ENCODE peak calls at places on chromosomes 3 and 15, in nine cellular contexts. One of them, this sample, is unnamed.

GRCh38 chr3:18241837-18242236 is 183.3 kb downstream of the SATB1 start:
- DNase-seq in GM12865: no peak
- DNase-seq in neural progenitor cell: no peak
- DNase-seq in HFF-Myc: no peak
- DNase-seq in sigmoid colon: no peak
- DNase-seq in coronary artery: no peak
- DNase-seq in H7: no peak
- DNase-seq in body of pancreas: no peak
- DNase-seq in fibroblast of lung: no peak
- DNase-seq in this sample: no peak

GRCh38 chr3:69370156-69370944 is 15.5 kb downstream of the FRMD4B start:
- DNase-seq in H7: no peak
- DNase-seq in fibroblast of lung: no peak
- DNase-seq in neural progenitor cell: no peak
- DNase-seq in HFF-Myc: no peak
- DNase-seq in body of pancreas: peak
- DNase-seq in GM12865: peak
- DNase-seq in coronary artery: peak
- DNase-seq in sigmoid colon: peak
- DNase-seq in this sample: no peak

GRCh38 chr3:23807161-23808015 is 1.6 kb downstream of the UBE2E1 start:
- DNase-seq in coronary artery: no peak
- DNase-seq in neural progenitor cell: no peak
- DNase-seq in sigmoid colon: no peak
- DNase-seq in GM12865: peak
- DNase-seq in H7: no peak
- DNase-seq in HFF-Myc: no peak
- DNase-seq in fibroblast of lung: peak
- DNase-seq in body of pancreas: no peak
- DNase-seq in this sample: no peak

GRCh38 chr15:65902373-65902772 is 33.1 kb downstream of the RAB11A start:
- DNase-seq in neural progenitor cell: no peak
- DNase-seq in body of pancreas: peak
- DNase-seq in HFF-Myc: no peak
- DNase-seq in GM12865: peak
- DNase-seq in coronary artery: no peak
- DNase-seq in sigmoid colon: peak
- DNase-seq in fibroblast of lung: no peak
- DNase-seq in H7: peak
- DNase-seq in this sample: peak

GRCh38 chr15:63655683-63656372 is 58.6 kb downstream of the FBXL22 start:
- DNase-seq in coronary artery: no peak
- DNase-seq in GM12865: no peak
- DNase-seq in fibroblast of lung: no peak
- DNase-seq in neural progenitor cell: no peak
- DNase-seq in body of pancreas: no peak
- DNase-seq in HFF-Myc: no peak
- DNase-seq in sigmoid colon: no peak
- DNase-seq in H7: no peak
- DNase-seq in this sample: no peak

GRCh38 chr3:28934135-28934813 is 346.6 kb upstream of the RBMS3 start:
- DNase-seq in H7: no peak
- DNase-seq in HFF-Myc: no peak
- DNase-seq in sigmoid colon: no peak
- DNase-seq in coronary artery: no peak
- DNase-seq in body of pancreas: no peak
- DNase-seq in neural progenitor cell: no peak
- DNase-seq in fibroblast of lung: peak
- DNase-seq in GM12865: no peak
- DNase-seq in this sample: no peak

GRCh38 chr3:8486434-8486833 is 15.2 kb upstream of the LMCD1 start:
- DNase-seq in fibroblast of lung: no peak
- DNase-seq in GM12865: no peak
- DNase-seq in HFF-Myc: no peak
- DNase-seq in H7: no peak
- DNase-seq in coronary artery: no peak
- DNase-seq in neural progenitor cell: no peak
- DNase-seq in sigmoid colon: no peak
- DNase-seq in body of pancreas: no peak
- DNase-seq in this sample: no peak

GRCh38 chr3:87626471-87626995 is 350.1 kb upstream of the POU1F1 start:
- DNase-seq in coronary artery: no peak
- DNase-seq in HFF-Myc: no peak
- DNase-seq in GM12865: no peak
- DNase-seq in neural progenitor cell: no peak
- DNase-seq in sigmoid colon: no peak
- DNase-seq in fibroblast of lung: no peak
- DNase-seq in body of pancreas: no peak
- DNase-seq in H7: no peak
- DNase-seq in this sample: no peak

GRCh38 chr15:84715442-84716035 is 400 bp downstream of the SEC11A start:
- DNase-seq in body of pancreas: peak
- DNase-seq in coronary artery: no peak
- DNase-seq in fibroblast of lung: peak
- DNase-seq in sigmoid colon: peak
- DNase-seq in GM12865: peak
- DNase-seq in H7: peak
- DNase-seq in neural progenitor cell: peak
- DNase-seq in HFF-Myc: no peak
- DNase-seq in this sample: no peak

GRCh38 chr15:84714816-84715215 is 1.1 kb downstream of the SEC11A start:
- DNase-seq in body of pancreas: no peak
- DNase-seq in H7: no peak
- DNase-seq in neural progenitor cell: no peak
- DNase-seq in HFF-Myc: no peak
- DNase-seq in coronary artery: no peak
- DNase-seq in GM12865: no peak
- DNase-seq in sigmoid colon: no peak
- DNase-seq in fibroblast of lung: no peak
- DNase-seq in this sample: no peak

GRCh38 chr15:84716036-84716732 is at the start of gene SEC11A:
- DNase-seq in fibroblast of lung: peak
- DNase-seq in GM12865: peak
- DNase-seq in HFF-Myc: peak
- DNase-seq in H7: peak
- DNase-seq in sigmoid colon: peak
- DNase-seq in body of pancreas: peak
- DNase-seq in neural progenitor cell: peak
- DNase-seq in coronary artery: peak
- DNase-seq in this sample: peak

DNA sequence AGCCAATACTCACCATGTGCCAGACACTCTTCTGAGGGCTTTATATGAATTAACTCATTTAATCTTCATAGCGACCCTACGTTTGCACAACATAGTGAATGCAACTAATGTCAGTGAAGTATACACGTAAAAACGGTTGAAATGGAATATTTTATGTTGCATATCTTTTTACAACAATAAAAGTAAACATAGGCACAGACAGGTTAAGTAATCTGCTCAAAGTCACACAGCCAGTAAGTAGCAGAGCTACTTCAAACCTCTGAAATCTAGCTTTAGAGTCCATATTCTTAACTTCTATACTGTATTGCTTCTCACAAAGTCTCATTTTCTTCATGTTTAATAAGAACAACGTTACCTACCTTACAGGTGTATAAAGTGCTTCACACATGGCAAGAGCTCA is 1.6 kb downstream of the SEC11A start:
- DNase-seq in GM12865: no peak
- DNase-seq in sigmoid colon: no peak
- DNase-seq in fibroblast of lung: no peak
- DNase-seq in body of pancreas: no peak
- DNase-seq in coronary artery: no peak
- DNase-seq in H7: no peak
- DNase-seq in HFF-Myc: no peak
- DNase-seq in neural progenitor cell: no peak
- DNase-seq in this sample: no peak
- H3K4me3 ChIP-seq in GM12865: peak
- H3K4me3 ChIP-seq in sigmoid colon: peak
- H3K4me3 ChIP-seq in fibroblast of lung: peak
- H3K4me3 ChIP-seq in body of pancreas: no peak
- H3K4me3 ChIP-seq in coronary artery: peak
- H3K4me3 ChIP-seq in H7: no peak
- H3K4me3 ChIP-seq in HFF-Myc: peak
- H3K4me3 ChIP-seq in neural progenitor cell: peak
- H3K4me3 ChIP-seq in this sample: peak

GRCh38 chr15:68268405-68268804 is 9.1 kb upstream of the FEM1B start:
- DNase-seq in coronary artery: no peak
- DNase-seq in body of pancreas: no peak
- DNase-seq in GM12865: no peak
- DNase-seq in neural progenitor cell: no peak
- DNase-seq in H7: no peak
- DNase-seq in fibroblast of lung: no peak
- DNase-seq in sigmoid colon: no peak
- DNase-seq in HFF-Myc: no peak
- DNase-seq in this sample: no peak

GRCh38 chr15:68272797-68273271 is 4.7 kb upstream of the FEM1B start:
- DNase-seq in neural progenitor cell: no peak
- DNase-seq in fibroblast of lung: peak
- DNase-seq in coronary artery: no peak
- DNase-seq in H7: no peak
- DNase-seq in GM12865: no peak
- DNase-seq in sigmoid colon: no peak
- DNase-seq in body of pancreas: no peak
- DNase-seq in HFF-Myc: peak
- DNase-seq in this sample: no peak

GRCh38 chr15:68275165-68275746 is 2.3 kb upstream of the FEM1B start:
- DNase-seq in H7: no peak
- DNase-seq in sigmoid colon: no peak
- DNase-seq in GM12865: no peak
- DNase-seq in HFF-Myc: no peak
- DNase-seq in neural progenitor cell: no peak
- DNase-seq in body of pancreas: no peak
- DNase-seq in fibroblast of lung: peak
- DNase-seq in coronary artery: no peak
- DNase-seq in this sample: peak

GRCh38 chr15:68274184-68274848 is 3.2 kb upstream of the FEM1B start:
- DNase-seq in coronary artery: no peak
- DNase-seq in fibroblast of lung: no peak
- DNase-seq in sigmoid colon: no peak
- DNase-seq in HFF-Myc: no peak
- DNase-seq in H7: no peak
- DNase-seq in body of pancreas: no peak
- DNase-seq in neural progenitor cell: no peak
- DNase-seq in GM12865: no peak
- DNase-seq in this sample: no peak

GRCh38 chr15:68271854-68272471 is 5.6 kb upstream of the FEM1B start:
- DNase-seq in body of pancreas: peak
- DNase-seq in coronary artery: no peak
- DNase-seq in sigmoid colon: no peak
- DNase-seq in fibroblast of lung: peak
- DNase-seq in HFF-Myc: no peak
- DNase-seq in H7: peak
- DNase-seq in neural progenitor cell: peak
- DNase-seq in GM12865: no peak
- DNase-seq in this sample: no peak
- H3K4me3 ChIP-seq in body of pancreas: no peak
- H3K4me3 ChIP-seq in coronary artery: peak
- H3K4me3 ChIP-seq in sigmoid colon: peak
- H3K4me3 ChIP-seq in fibroblast of lung: no peak
- H3K4me3 ChIP-seq in HFF-Myc: peak
- H3K4me3 ChIP-seq in H7: no peak
- H3K4me3 ChIP-seq in neural progenitor cell: no peak
- H3K4me3 ChIP-seq in GM12865: no peak
- H3K4me3 ChIP-seq in this sample: no peak

GRCh38 chr3:9703240-9703639 is 393 bp upstream of the CPNE9 start:
- DNase-seq in H7: no peak
- DNase-seq in GM12865: no peak
- DNase-seq in HFF-Myc: no peak
- DNase-seq in coronary artery: no peak
- DNase-seq in fibroblast of lung: no peak
- DNase-seq in body of pancreas: no peak
- DNase-seq in neural progenitor cell: no peak
- DNase-seq in sigmoid colon: no peak
- DNase-seq in this sample: no peak

GRCh38 chr3:9701006-9701405 is 2.6 kb upstream of the CPNE9 start:
- DNase-seq in neural progenitor cell: no peak
- DNase-seq in coronary artery: no peak
- DNase-seq in fibroblast of lung: no peak
- DNase-seq in H7: no peak
- DNase-seq in GM12865: no peak
- DNase-seq in body of pancreas: no peak
- DNase-seq in sigmoid colon: no peak
- DNase-seq in HFF-Myc: no peak
- DNase-seq in this sample: no peak

GRCh38 chr3:9704343-9705322 is 1.0 kb downstream of the CPNE9 start:
- DNase-seq in coronary artery: no peak
- DNase-seq in neural progenitor cell: peak
- DNase-seq in sigmoid colon: no peak
- DNase-seq in fibroblast of lung: peak
- DNase-seq in H7: peak
- DNase-seq in GM12865: no peak
- DNase-seq in HFF-Myc: no peak
- DNase-seq in body of pancreas: no peak
- DNase-seq in this sample: no peak

GRCh38 chr3:9701711-9702110 is 1.9 kb upstream of the CPNE9 start:
- DNase-seq in fibroblast of lung: no peak
- DNase-seq in GM12865: no peak
- DNase-seq in H7: no peak
- DNase-seq in sigmoid colon: no peak
- DNase-seq in coronary artery: no peak
- DNase-seq in HFF-Myc: no peak
- DNase-seq in neural progenitor cell: no peak
- DNase-seq in body of pancreas: no peak
- DNase-seq in this sample: no peak

DNA sequence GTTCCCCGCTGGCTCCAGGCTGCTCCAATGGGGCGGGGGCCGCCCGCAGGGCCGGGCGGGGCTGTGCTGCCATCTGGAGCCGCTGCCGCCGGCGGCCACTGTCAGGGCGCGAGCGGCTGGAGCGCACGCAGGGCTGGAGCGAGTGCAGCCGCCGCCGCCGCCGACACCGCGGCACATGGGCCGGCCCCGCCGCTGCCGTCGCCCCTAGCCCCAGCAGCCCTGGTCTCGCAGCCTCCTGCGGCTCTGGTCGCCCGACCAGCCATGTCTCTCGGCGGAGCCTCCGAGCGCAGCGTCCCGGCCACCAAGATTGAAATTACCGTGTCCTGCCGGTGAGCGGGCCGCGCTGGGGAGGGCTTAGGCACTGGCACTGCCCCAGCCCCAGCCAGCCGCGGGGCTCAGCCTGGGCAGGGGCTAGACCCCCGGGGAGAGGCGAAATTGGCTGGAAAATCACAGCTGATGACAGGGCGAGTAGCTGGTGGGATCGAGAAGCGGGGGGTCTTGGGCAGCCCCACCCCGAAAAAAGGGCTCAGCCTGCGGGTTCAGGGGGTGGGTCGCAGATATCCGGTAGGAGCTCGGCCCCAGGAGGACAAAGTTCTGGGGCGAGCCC is at the start of gene CPNE9:
- DNase-seq in H7: peak
- DNase-seq in sigmoid colon: no peak
- DNase-seq in neural progenitor cell: peak
- DNase-seq in fibroblast of lung: no peak
- DNase-seq in body of pancreas: no peak
- DNase-seq in GM12865: no peak
- DNase-seq in HFF-Myc: no peak
- DNase-seq in coronary artery: no peak
- DNase-seq in this sample: no peak
- H3K4me3 ChIP-seq in H7: peak
- H3K4me3 ChIP-seq in sigmoid colon: peak
- H3K4me3 ChIP-seq in neural progenitor cell: peak
- H3K4me3 ChIP-seq in fibroblast of lung: no peak
- H3K4me3 ChIP-seq in body of pancreas: no peak
- H3K4me3 ChIP-seq in GM12865: no peak
- H3K4me3 ChIP-seq in HFF-Myc: peak
- H3K4me3 ChIP-seq in coronary artery: peak
- H3K4me3 ChIP-seq in this sample: no peak

GRCh38 chr3:105473521-105474223 is 107.0 kb downstream of the ALCAM start:
- DNase-seq in fibroblast of lung: peak
- DNase-seq in body of pancreas: no peak
- DNase-seq in neural progenitor cell: peak
- DNase-seq in H7: no peak
- DNase-seq in sigmoid colon: no peak
- DNase-seq in coronary artery: no peak
- DNase-seq in GM12865: peak
- DNase-seq in HFF-Myc: no peak
- DNase-seq in this sample: no peak
- H3K4me3 ChIP-seq in fibroblast of lung: no peak
- H3K4me3 ChIP-seq in body of pancreas: no peak
- H3K4me3 ChIP-seq in neural progenitor cell: no peak
- H3K4me3 ChIP-seq in H7: no peak
- H3K4me3 ChIP-seq in sigmoid colon: no peak
- H3K4me3 ChIP-seq in coronary artery: no peak
- H3K4me3 ChIP-seq in GM12865: no peak
- H3K4me3 ChIP-seq in HFF-Myc: no peak
- H3K4me3 ChIP-seq in this sample: no peak

This sample was measured in LNCaP clone FGC.